ENCODE peak calls at places on chromosome 20, in eight cellular contexts. N, V, S, F, L, R, G and Q are unnamed samples.

GRCh38 chr20:54062812-54063280 is 7.5 kb downstream of the BCAS1 start:
- DNase-seq in V (no peak), S (no peak), N (peak; percentile 48), R (no peak), G (no peak), F (no peak), L (peak; percentile 57), Q (peak; percentile 62)

GRCh38 chr20:50558483-50558925 is 48.3 kb downstream of the PTPN1 start:
- DNase-seq in V (no peak), N (peak; percentile 76), G (no peak), F (no peak), S (no peak), R (peak; percentile 56), L (peak; percentile 40), Q (no peak)

GRCh38 chr20:25251019-25251418 is 3.1 kb downstream of the PYGB start:
- DNase-seq in R (no peak), F (no peak), G (no peak), N (no peak), V (no peak), S (no peak), L (no peak), Q (no peak)

GRCh38 chr20:3749689-3750639 is 17.5 kb downstream of the HSPA12B start:
- DNase-seq in G (no peak), N (no peak), V (peak; percentile 40), R (no peak), F (no peak), S (no peak), L (peak; percentile 72), Q (peak; percentile 87)

GRCh38 chr20:38113401-38114325 is 51.4 kb downstream of the TGM2 start:
- DNase-seq in F (no peak), V (no peak), L (peak; percentile 88), N (no peak), S (no peak), R (no peak), G (no peak), Q (peak; percentile 90)

GRCh38 chr20:49505518-49505917 is 23.1 kb upstream of the KCNB1 start:
- DNase-seq in L (peak; percentile 80), F (no peak), R (no peak), S (no peak), V (no peak), N (peak; percentile 20), G (no peak), Q (peak; percentile 77)

GRCh38 chr20:53900380-53900999 is 169.9 kb downstream of the BCAS1 start:
- DNase-seq in G (no peak), F (no peak), R (no peak), S (no peak), V (no peak), L (no peak), N (peak; percentile 88), Q (no peak)

GRCh38 chr20:36470482-36471062 is 70.7 kb upstream of the MYL9 start:
- DNase-seq in G (no peak), N (no peak), V (no peak), F (no peak), R (no peak), S (no peak), L (no peak), Q (no peak)

GRCh38 chr20:49424536-49424935 is 57.9 kb downstream of the KCNB1 start:
- DNase-seq in G (no peak), F (peak; percentile 55), V (no peak), R (no peak), N (no peak), S (no peak), L (peak; percentile 47), Q (peak; percentile 54)

GRCh38 chr20:64065973-64066341 is 3.0 kb downstream of the TCEA2 start:
- DNase-seq in G (no peak), R (peak; percentile 59), L (peak; percentile 89), N (peak; percentile 73), F (no peak), V (no peak), S (no peak), Q (peak; percentile 70)